ENCODE peak calls at places on chromosomes 16 and 17, in five cellular contexts. T is CD8-positive, alpha-beta T cell; X is OCI-LY7; S is heart right ventricle; W is lower leg skin. V is an unnamed sample.

GRCh38 chr17:55168970-55169687 is 95.6 kb upstream of the HLF start:
- DNase-seq in T (no peak), X (peak), S (no peak), W (no peak), V (no peak)

GRCh38 chr17:45722161-45722560 is 62.0 kb upstream of the CRHR1 start:
- DNase-seq in T (no peak), X (no peak), S (no peak), W (peak), V (no peak)

GRCh38 chr16:50202926-50203624 is 50.0 kb downstream of the TENT4B start:
- DNase-seq in T (no peak), X (no peak), S (no peak), W (no peak), V (peak)

GRCh38 chr16:56145369-56145768 is 45.9 kb upstream of the GNAO1 start:
- DNase-seq in T (no peak), X (no peak), S (no peak), W (no peak), V (no peak)

GRCh38 chr16:86118467-86119307 is 219.7 kb downstream of the IRF8 start:
- DNase-seq in T (no peak), X (no peak), S (no peak), W (peak), V (no peak)

GRCh38 chr16:67445913-67446907 is 15.3 kb downstream of the HSD11B2 start:
- DNase-seq in T (no peak), X (no peak), S (peak), W (no peak), V (no peak)

GRCh38 chr16:87410958-87411357 is 18.8 kb downstream of the MAP1LC3B start:
- DNase-seq in T (no peak), X (no peak), S (no peak), W (peak), V (no peak)

GRCh38 chr16:65727534-65728137 is 605.8 kb upstream of the CDH11 start:
- DNase-seq in T (no peak), X (no peak), S (no peak), W (no peak), V (no peak)

GRCh38 chr17:27575912-27576252 is 55.1 kb upstream of the LGALS9 start:
- DNase-seq in T (no peak), X (no peak), S (no peak), W (no peak), V (no peak)

GRCh38 chr16:50102046-50102756 is 36.4 kb downstream of the HEATR3 start:
- DNase-seq in T (no peak), X (no peak), S (no peak), W (no peak), V (peak)

GRCh38 chr17:15262291-15263205 is 2.6 kb downstream of the PMP22 start:
- DNase-seq in T (no peak), X (no peak), S (peak), W (peak), V (no peak)

GRCh38 chr17:15261818-15262290 is 3.3 kb downstream of the PMP22 start:
- DNase-seq in T (no peak), X (no peak), S (peak), W (no peak), V (no peak)

GRCh38 chr17:15264542-15264941 is 584 bp downstream of the PMP22 start:
- DNase-seq in T (no peak), X (no peak), S (peak), W (no peak), V (no peak)

GRCh38 chr17:15263680-15264079 is 1.4 kb downstream of the PMP22 start:
- DNase-seq in T (no peak), X (no peak), S (no peak), W (no peak), V (no peak)

DNA sequence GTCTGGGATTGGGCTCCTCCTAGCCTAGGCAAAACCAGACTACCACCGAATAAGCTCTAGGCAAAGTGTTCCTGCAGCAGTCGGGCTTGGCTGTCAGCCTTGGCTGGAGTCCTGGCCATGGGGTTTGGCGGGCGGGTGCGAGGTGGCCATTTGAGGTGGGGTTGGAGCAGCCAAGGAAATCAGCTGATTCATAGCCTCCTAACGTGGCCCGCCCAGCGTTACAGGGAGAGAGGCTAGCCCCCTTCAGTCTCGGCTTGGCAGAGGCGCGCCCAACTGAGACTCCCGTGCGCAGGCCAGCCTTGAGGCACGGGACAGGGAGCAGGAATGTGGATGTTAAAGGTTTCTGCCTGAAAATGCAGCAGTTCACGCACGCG is 1.9 kb downstream of the PMP22 start:
- DNase-seq in T (no peak), X (no peak), S (peak), W (peak), V (peak)
- H3K4me3 ChIP-seq in T (no peak), X (no peak), S (peak), W (peak), V (peak)

GRCh38 chr16:11386791-11387546 is 41.7 kb downstream of the RMI2 start:
- DNase-seq in T (no peak), X (peak), S (no peak), W (peak), V (no peak)
- H3K4me3 ChIP-seq in T (no peak), X (no peak), S (no peak), W (no peak), V (no peak)

GRCh38 chr16:58054289-58054688 is 28.7 kb downstream of the MMP15 start:
- DNase-seq in T (no peak), X (no peak), S (no peak), W (no peak), V (no peak)

GRCh38 chr16:58056580-58056979 is 31.0 kb downstream of the MMP15 start:
- DNase-seq in T (no peak), X (no peak), S (no peak), W (no peak), V (no peak)

GRCh38 chr16:58053682-58054005 is 28.1 kb downstream of the MMP15 start:
- DNase-seq in T (no peak), X (no peak), S (no peak), W (no peak), V (no peak)

GRCh38 chr16:58057784-58058183 is 32.2 kb downstream of the MMP15 start:
- DNase-seq in T (no peak), X (no peak), S (no peak), W (no peak), V (no peak)

DNA sequence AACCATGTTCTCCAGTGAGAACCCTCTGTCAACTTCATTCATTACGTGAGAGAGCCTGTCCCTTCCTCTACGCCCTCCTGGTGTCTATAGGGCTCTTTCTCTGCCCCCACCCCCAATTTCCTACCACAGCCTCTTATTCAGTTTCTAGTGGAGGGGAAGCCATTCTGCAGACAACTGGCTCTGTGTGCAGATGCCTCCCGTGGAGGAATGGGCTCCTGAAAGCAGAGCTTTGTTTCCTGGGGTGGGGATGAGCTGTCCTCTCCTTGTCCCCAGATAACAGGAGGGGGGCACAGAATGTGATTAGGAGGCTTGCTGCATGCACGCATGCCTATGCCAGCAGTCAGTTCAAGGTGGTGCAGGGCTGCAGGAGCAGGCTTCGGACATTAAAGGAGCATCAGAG is 31.6 kb downstream of the MMP15 start:
- DNase-seq in T (no peak), X (no peak), S (no peak), W (no peak), V (no peak)
- H3K4me3 ChIP-seq in T (no peak), X (no peak), S (no peak), W (no peak), V (no peak)

GRCh38 chr16:28935333-28935732 is 3.6 kb downstream of the CD19 start:
- DNase-seq in T (no peak), X (no peak), S (no peak), W (no peak), V (no peak)

GRCh38 chr16:28938721-28939120 is 7.0 kb downstream of the CD19 start:
- DNase-seq in T (no peak), X (no peak), S (no peak), W (peak), V (no peak)

GRCh38 chr16:28937222-28937876 is 5.6 kb downstream of the CD19 start:
- DNase-seq in T (no peak), X (no peak), S (no peak), W (peak), V (no peak)

GRCh38 chr16:28936784-28937155 is 5.0 kb downstream of the CD19 start:
- DNase-seq in T (no peak), X (no peak), S (no peak), W (no peak), V (no peak)

DNA sequence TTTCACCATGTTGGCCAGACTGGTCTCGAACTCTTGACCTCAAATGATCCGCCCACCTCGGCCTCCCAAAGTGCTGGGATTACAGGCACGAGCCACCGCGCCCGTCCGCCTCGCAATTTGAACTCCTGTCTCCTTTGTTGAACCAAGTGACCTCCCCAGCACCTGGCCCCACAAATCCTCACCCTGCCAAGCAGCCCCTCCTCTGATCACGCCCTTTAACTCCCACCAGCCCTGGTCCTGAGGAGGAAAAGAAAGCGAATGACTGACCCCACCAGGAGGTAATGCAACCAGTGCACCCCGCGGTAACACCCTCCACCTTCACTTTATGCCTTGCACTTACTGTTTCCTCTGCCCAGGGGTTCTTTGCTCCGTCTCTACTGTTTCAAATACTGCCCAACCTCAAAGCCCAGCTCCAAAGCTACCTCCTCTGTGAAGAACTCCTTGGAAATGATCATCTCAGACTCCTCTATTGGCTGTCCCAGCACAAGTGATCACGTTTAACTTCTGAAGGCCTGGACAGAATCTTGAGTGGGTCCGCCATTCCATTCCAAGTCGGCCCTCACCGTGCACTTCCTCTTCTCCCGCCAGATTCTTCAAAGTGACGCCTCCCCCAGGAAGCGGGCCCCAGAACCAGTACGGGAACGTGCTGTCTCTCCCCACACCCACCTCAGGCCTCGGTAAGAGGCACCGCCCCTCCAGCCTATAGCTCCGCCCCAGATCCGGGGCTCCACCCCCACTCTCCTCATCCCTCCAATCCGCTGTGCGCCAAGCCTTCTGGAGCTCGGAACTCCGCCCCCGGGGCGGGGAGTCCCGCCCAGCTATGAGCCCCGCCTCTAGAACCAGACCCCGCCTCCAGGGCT is 4.4 kb downstream of the CD19 start:
- DNase-seq in T (peak), X (peak), S (peak), W (peak), V (no peak)
- H3K4me3 ChIP-seq in T (peak), X (peak), S (no peak), W (no peak), V (no peak)

GRCh38 chr16:70478169-70478568 is 23.8 kb downstream of the FCSK start:
- DNase-seq in T (no peak), X (no peak), S (no peak), W (no peak), V (no peak)

GRCh38 chr16:70478912-70479341 is 24.5 kb downstream of the FCSK start:
- DNase-seq in T (no peak), X (no peak), S (peak), W (no peak), V (no peak)

GRCh38 chr16:70474320-70475053 is 20.1 kb downstream of the FCSK start:
- DNase-seq in T (no peak), X (no peak), S (no peak), W (no peak), V (no peak)

GRCh38 chr16:70475054-70475871 is 20.9 kb downstream of the FCSK start:
- DNase-seq in T (no peak), X (no peak), S (no peak), W (no peak), V (no peak)

GRCh38 chr16:70476272-70477020 is 22.1 kb downstream of the FCSK start:
- DNase-seq in T (no peak), X (no peak), S (no peak), W (no peak), V (peak)
- H3K4me3 ChIP-seq in T (no peak), X (no peak), S (no peak), W (no peak), V (no peak)